ENCODE peak calls at places on chromosomes 7 and 10, in four cellular contexts. One of them, this sample, is unnamed.

GRCh38 chr10:133019651-133020050 is 68.1 kb upstream of the ADGRA1 start:
- DNase-seq in GM04503: no peak
- DNase-seq in NCI-H2029 treated with DMSO at 0.1 percent for 48 hours: no peak
- DNase-seq in NCI-H69: no peak
- DNase-seq in this sample: no peak

GRCh38 chr7:135956393-135956792 is 20.8 kb downstream of the MTPN start:
- DNase-seq in GM04503: no peak
- DNase-seq in NCI-H2029 treated with DMSO at 0.1 percent for 48 hours: no peak
- DNase-seq in NCI-H69: no peak
- DNase-seq in this sample: no peak

GRCh38 chr10:113038985-113039384 is 88.9 kb downstream of the TCF7L2 start:
- DNase-seq in GM04503: no peak
- DNase-seq in NCI-H2029 treated with DMSO at 0.1 percent for 48 hours: no peak
- DNase-seq in NCI-H69: no peak
- DNase-seq in this sample: no peak

GRCh38 chr10:3774814-3775670 is 10.0 kb downstream of the KLF6 start:
- DNase-seq in GM04503: peak
- DNase-seq in NCI-H2029 treated with DMSO at 0.1 percent for 48 hours: no peak
- DNase-seq in NCI-H69: peak
- DNase-seq in this sample: peak

GRCh38 chr10:98258683-98259454 is 9.1 kb downstream of the LOXL4 start:
- DNase-seq in GM04503: no peak
- DNase-seq in NCI-H2029 treated with DMSO at 0.1 percent for 48 hours: no peak
- DNase-seq in NCI-H69: no peak
- DNase-seq in this sample: no peak

GRCh38 chr7:118109607-118110006 is 74.4 kb upstream of the LSM8 start:
- DNase-seq in GM04503: no peak
- DNase-seq in NCI-H2029 treated with DMSO at 0.1 percent for 48 hours: peak
- DNase-seq in NCI-H69: peak
- DNase-seq in this sample: no peak

GRCh38 chr7:71708710-71709109 is 576.8 kb downstream of the GALNT17 start:
- DNase-seq in GM04503: no peak
- DNase-seq in NCI-H2029 treated with DMSO at 0.1 percent for 48 hours: no peak
- DNase-seq in NCI-H69: no peak
- DNase-seq in this sample: no peak

GRCh38 chr7:81736088-81736487 is 33.8 kb downstream of the HGF start:
- DNase-seq in GM04503: no peak
- DNase-seq in NCI-H2029 treated with DMSO at 0.1 percent for 48 hours: no peak
- DNase-seq in NCI-H69: no peak
- DNase-seq in this sample: no peak

GRCh38 chr7:156537006-156537405 is 103.6 kb upstream of the RNF32 start:
- DNase-seq in GM04503: no peak
- DNase-seq in NCI-H2029 treated with DMSO at 0.1 percent for 48 hours: no peak
- DNase-seq in NCI-H69: no peak
- DNase-seq in this sample: no peak

GRCh38 chr10:82966130-82966529 is 1091.1 kb downstream of the NRG3 start:
- DNase-seq in GM04503: no peak
- DNase-seq in NCI-H2029 treated with DMSO at 0.1 percent for 48 hours: no peak
- DNase-seq in NCI-H69: no peak
- DNase-seq in this sample: no peak

GRCh38 chr10:51698473-51699063 is 827 bp downstream of the CSTF2T start:
- DNase-seq in GM04503: no peak
- DNase-seq in NCI-H2029 treated with DMSO at 0.1 percent for 48 hours: no peak
- DNase-seq in NCI-H69: no peak
- DNase-seq in this sample: no peak

GRCh38 chr10:46525177-46525823 is 31.2 kb downstream of the GPRIN2 start:
- DNase-seq in GM04503: peak
- DNase-seq in NCI-H2029 treated with DMSO at 0.1 percent for 48 hours: no peak
- DNase-seq in NCI-H69: no peak
- DNase-seq in this sample: no peak

GRCh38 chr7:131106681-131107342 is 220.9 kb upstream of the MKLN1 start:
- DNase-seq in GM04503: peak
- DNase-seq in NCI-H2029 treated with DMSO at 0.1 percent for 48 hours: no peak
- DNase-seq in NCI-H69: peak
- DNase-seq in this sample: peak

GRCh38 chr7:97226541-97226940 is 109.0 kb downstream of the SDHAF3 start:
- DNase-seq in GM04503: no peak
- DNase-seq in NCI-H2029 treated with DMSO at 0.1 percent for 48 hours: no peak
- DNase-seq in NCI-H69: no peak
- DNase-seq in this sample: no peak

GRCh38 chr7:98418271-98418635 is 17.4 kb upstream of the BAIAP2L1 start:
- DNase-seq in GM04503: no peak
- DNase-seq in NCI-H2029 treated with DMSO at 0.1 percent for 48 hours: no peak
- DNase-seq in NCI-H69: no peak
- DNase-seq in this sample: no peak

GRCh38 chr7:130838738-130839137 is 104.7 kb upstream of the KLF14 start:
- DNase-seq in GM04503: peak
- DNase-seq in NCI-H2029 treated with DMSO at 0.1 percent for 48 hours: no peak
- DNase-seq in NCI-H69: no peak
- DNase-seq in this sample: no peak

GRCh38 chr7:133853706-133854276 is 273.3 kb upstream of the LRGUK start:
- DNase-seq in GM04503: peak
- DNase-seq in NCI-H2029 treated with DMSO at 0.1 percent for 48 hours: peak
- DNase-seq in NCI-H69: peak
- DNase-seq in this sample: peak

GRCh38 chr7:107788662-107789061 is 14.4 kb downstream of the SLC26A3 start:
- DNase-seq in GM04503: no peak
- DNase-seq in NCI-H2029 treated with DMSO at 0.1 percent for 48 hours: no peak
- DNase-seq in NCI-H69: no peak
- DNase-seq in this sample: no peak

GRCh38 chr10:51357170-51357569 is 282.9 kb downstream of the PRKG1 start:
- DNase-seq in GM04503: no peak
- DNase-seq in NCI-H2029 treated with DMSO at 0.1 percent for 48 hours: no peak
- DNase-seq in NCI-H69: no peak
- DNase-seq in this sample: no peak

GRCh38 chr10:88048312-88048711 is 184.9 kb downstream of the PTEN start:
- DNase-seq in GM04503: no peak
- DNase-seq in NCI-H2029 treated with DMSO at 0.1 percent for 48 hours: no peak
- DNase-seq in NCI-H69: no peak
- DNase-seq in this sample: no peak

GRCh38 chr7:68865351-68865885 is 732.9 kb upstream of the AUTS2 start:
- DNase-seq in GM04503: no peak
- DNase-seq in NCI-H2029 treated with DMSO at 0.1 percent for 48 hours: no peak
- DNase-seq in NCI-H69: no peak
- DNase-seq in this sample: no peak

GRCh38 chr10:16856567-16856966 is 39.3 kb upstream of the RSU1 start:
- DNase-seq in GM04503: no peak
- DNase-seq in NCI-H2029 treated with DMSO at 0.1 percent for 48 hours: no peak
- DNase-seq in NCI-H69: peak
- DNase-seq in this sample: no peak